ENCODE peak calls at places on chromosomes 16 and 17, in five cellular contexts. W is thoracic aorta; U is keratinocyte; I is stimulated activated CD8-positive, alpha-beta memory T cell treated with anti-CD3 and anti-CD28 coated beads, Interleukin-15, amount 100 ng/mL, for 48 hours; C is T-helper 2 cell. B is an unnamed sample.

GRCh38 chr17:4899341-4900230 is at the start of gene C17orf107:
- DNase-seq in W (peak), C (peak), U (peak), I (peak), B (peak)

GRCh38 chr16:25823891-25824290 is 132.1 kb downstream of the HS3ST4 start:
- DNase-seq in I (no peak), C (no peak), W (no peak), U (no peak), B (no peak)

GRCh38 chr16:20901068-20901440 is 483 bp downstream of the LYRM1 start:
- DNase-seq in W (no peak), U (no peak), I (no peak), C (no peak), B (no peak)

GRCh38 chr16:82651921-82652601 is 25.3 kb downstream of the CDH13 start:
- DNase-seq in C (no peak), W (no peak), I (no peak), U (no peak), B (no peak)

GRCh38 chr17:14918540-14918939 is 346.6 kb downstream of the PMP22 start:
- DNase-seq in I (no peak), U (no peak), C (no peak), W (no peak), B (no peak)

GRCh38 chr16:79756571-79756970 is 156.0 kb upstream of the MAF start:
- DNase-seq in C (no peak), U (no peak), I (no peak), W (no peak), B (no peak)

GRCh38 chr17:75888484-75888883 is 8.3 kb downstream of the TRIM65 start:
- DNase-seq in C (no peak), U (no peak), W (no peak), I (no peak), B (no peak)

GRCh38 chr17:35167666-35168065 is 20.0 kb downstream of the UNC45B start:
- DNase-seq in C (no peak), I (no peak), U (peak), W (no peak), B (no peak)

GRCh38 chr17:31546650-31547049 is 155.2 kb downstream of the RAB11FIP4 start:
- DNase-seq in U (no peak), W (no peak), I (no peak), C (no peak), B (no peak)

GRCh38 chr17:49944451-49944850 is 24.5 kb upstream of the DLX4 start:
- DNase-seq in U (no peak), W (no peak), C (no peak), I (no peak), B (no peak)

GRCh38 chr16:68374961-68375660 is 64.3 kb downstream of the PRMT7 start:
- DNase-seq in C (no peak), U (no peak), W (no peak), I (no peak), B (no peak)

GRCh38 chr17:12047977-12048376 is 27.3 kb downstream of the MAP2K4 start:
- DNase-seq in U (no peak), W (no peak), I (no peak), C (no peak), B (no peak)

GRCh38 chr16:68644303-68644702 is 807 bp upstream of the CDH3 start:
- DNase-seq in I (no peak), W (no peak), C (no peak), U (no peak), B (no peak)

GRCh38 chr17:81924557-81925532 is 2.7 kb downstream of the MAFG start:
- DNase-seq in U (no peak), C (no peak), W (no peak), I (no peak), B (peak)